ENCODE peak calls at places on chromosome 14, in ten cellular contexts. One of them, this sample, is unnamed.

GRCh38 chr14:20682127-20682434 is 2.3 kb upstream of the RNASE4 start:
- DNase-seq in IMR-90: no peak
- DNase-seq in choroid plexus epithelial cell: no peak
- DNase-seq in stomach: peak
- DNase-seq in epithelial cell of esophagus: no peak
- DNase-seq in brain microvascular endothelial cell: no peak
- DNase-seq in adrenal gland: no peak
- DNase-seq in BE2C: no peak
- DNase-seq in right lobe of liver: no peak
- DNase-seq in tibial nerve: no peak
- DNase-seq in this sample: no peak

GRCh38 chr14:100534528-100535286 is 52.5 kb downstream of the BEGAIN start:
- DNase-seq in choroid plexus epithelial cell: no peak
- DNase-seq in brain microvascular endothelial cell: no peak
- DNase-seq in right lobe of liver: peak
- DNase-seq in adrenal gland: peak
- DNase-seq in IMR-90: no peak
- DNase-seq in tibial nerve: peak
- DNase-seq in BE2C: peak
- DNase-seq in stomach: no peak
- DNase-seq in epithelial cell of esophagus: no peak
- DNase-seq in this sample: no peak

GRCh38 chr14:35046751-35047536 is 872 bp downstream of the FAM177A1 start:
- DNase-seq in brain microvascular endothelial cell: no peak
- DNase-seq in epithelial cell of esophagus: peak
- DNase-seq in adrenal gland: peak
- DNase-seq in BE2C: no peak
- DNase-seq in choroid plexus epithelial cell: peak
- DNase-seq in tibial nerve: peak
- DNase-seq in stomach: peak
- DNase-seq in right lobe of liver: peak
- DNase-seq in IMR-90: peak
- DNase-seq in this sample: no peak

GRCh38 chr14:82511399-82511798 is 977.7 kb upstream of the SEL1L start:
- DNase-seq in brain microvascular endothelial cell: no peak
- DNase-seq in tibial nerve: no peak
- DNase-seq in IMR-90: no peak
- DNase-seq in adrenal gland: no peak
- DNase-seq in BE2C: no peak
- DNase-seq in stomach: no peak
- DNase-seq in choroid plexus epithelial cell: no peak
- DNase-seq in epithelial cell of esophagus: no peak
- DNase-seq in right lobe of liver: no peak
- DNase-seq in this sample: no peak

GRCh38 chr14:25094171-25094907 is 44.4 kb upstream of the STXBP6 start:
- DNase-seq in tibial nerve: no peak
- DNase-seq in adrenal gland: no peak
- DNase-seq in brain microvascular endothelial cell: no peak
- DNase-seq in IMR-90: peak
- DNase-seq in epithelial cell of esophagus: no peak
- DNase-seq in stomach: no peak
- DNase-seq in choroid plexus epithelial cell: no peak
- DNase-seq in right lobe of liver: no peak
- DNase-seq in BE2C: no peak
- DNase-seq in this sample: no peak

GRCh38 chr14:21068521-21069387 is 1.4 kb upstream of the ARHGEF40 start:
- DNase-seq in epithelial cell of esophagus: peak
- DNase-seq in choroid plexus epithelial cell: peak
- DNase-seq in right lobe of liver: peak
- DNase-seq in IMR-90: peak
- DNase-seq in brain microvascular endothelial cell: peak
- DNase-seq in BE2C: peak
- DNase-seq in tibial nerve: no peak
- DNase-seq in stomach: peak
- DNase-seq in adrenal gland: no peak
- DNase-seq in this sample: no peak

GRCh38 chr14:29144598-29144997 is 378.0 kb downstream of the FOXG1 start:
- DNase-seq in stomach: no peak
- DNase-seq in IMR-90: peak
- DNase-seq in choroid plexus epithelial cell: peak
- DNase-seq in BE2C: no peak
- DNase-seq in right lobe of liver: no peak
- DNase-seq in brain microvascular endothelial cell: peak
- DNase-seq in epithelial cell of esophagus: peak
- DNase-seq in tibial nerve: no peak
- DNase-seq in adrenal gland: no peak
- DNase-seq in this sample: peak

GRCh38 chr14:101351769-101352168 is 209.5 kb upstream of the DIO3 start:
- DNase-seq in BE2C: no peak
- DNase-seq in stomach: peak
- DNase-seq in brain microvascular endothelial cell: no peak
- DNase-seq in epithelial cell of esophagus: no peak
- DNase-seq in IMR-90: no peak
- DNase-seq in tibial nerve: no peak
- DNase-seq in adrenal gland: peak
- DNase-seq in choroid plexus epithelial cell: no peak
- DNase-seq in right lobe of liver: no peak
- DNase-seq in this sample: no peak

GRCh38 chr14:65208548-65208947 is 106.2 kb upstream of the MAX start:
- DNase-seq in adrenal gland: no peak
- DNase-seq in right lobe of liver: no peak
- DNase-seq in choroid plexus epithelial cell: no peak
- DNase-seq in IMR-90: no peak
- DNase-seq in tibial nerve: no peak
- DNase-seq in stomach: no peak
- DNase-seq in epithelial cell of esophagus: no peak
- DNase-seq in BE2C: no peak
- DNase-seq in brain microvascular endothelial cell: no peak
- DNase-seq in this sample: no peak

GRCh38 chr14:65211341-65211987 is 109.1 kb upstream of the MAX start:
- DNase-seq in stomach: no peak
- DNase-seq in brain microvascular endothelial cell: peak
- DNase-seq in adrenal gland: no peak
- DNase-seq in BE2C: no peak
- DNase-seq in choroid plexus epithelial cell: peak
- DNase-seq in IMR-90: peak
- DNase-seq in tibial nerve: no peak
- DNase-seq in right lobe of liver: no peak
- DNase-seq in epithelial cell of esophagus: peak
- DNase-seq in this sample: no peak

GRCh38 chr14:65213316-65213715 is 111.0 kb upstream of the MAX start:
- DNase-seq in choroid plexus epithelial cell: peak
- DNase-seq in stomach: no peak
- DNase-seq in right lobe of liver: no peak
- DNase-seq in adrenal gland: no peak
- DNase-seq in tibial nerve: no peak
- DNase-seq in IMR-90: no peak
- DNase-seq in epithelial cell of esophagus: no peak
- DNase-seq in BE2C: no peak
- DNase-seq in brain microvascular endothelial cell: no peak
- DNase-seq in this sample: no peak

GRCh38 chr14:65210827-65211192 is 108.5 kb upstream of the MAX start:
- DNase-seq in stomach: no peak
- DNase-seq in choroid plexus epithelial cell: no peak
- DNase-seq in tibial nerve: no peak
- DNase-seq in brain microvascular endothelial cell: no peak
- DNase-seq in BE2C: no peak
- DNase-seq in adrenal gland: no peak
- DNase-seq in epithelial cell of esophagus: no peak
- DNase-seq in IMR-90: no peak
- DNase-seq in right lobe of liver: no peak
- DNase-seq in this sample: no peak

DNA sequence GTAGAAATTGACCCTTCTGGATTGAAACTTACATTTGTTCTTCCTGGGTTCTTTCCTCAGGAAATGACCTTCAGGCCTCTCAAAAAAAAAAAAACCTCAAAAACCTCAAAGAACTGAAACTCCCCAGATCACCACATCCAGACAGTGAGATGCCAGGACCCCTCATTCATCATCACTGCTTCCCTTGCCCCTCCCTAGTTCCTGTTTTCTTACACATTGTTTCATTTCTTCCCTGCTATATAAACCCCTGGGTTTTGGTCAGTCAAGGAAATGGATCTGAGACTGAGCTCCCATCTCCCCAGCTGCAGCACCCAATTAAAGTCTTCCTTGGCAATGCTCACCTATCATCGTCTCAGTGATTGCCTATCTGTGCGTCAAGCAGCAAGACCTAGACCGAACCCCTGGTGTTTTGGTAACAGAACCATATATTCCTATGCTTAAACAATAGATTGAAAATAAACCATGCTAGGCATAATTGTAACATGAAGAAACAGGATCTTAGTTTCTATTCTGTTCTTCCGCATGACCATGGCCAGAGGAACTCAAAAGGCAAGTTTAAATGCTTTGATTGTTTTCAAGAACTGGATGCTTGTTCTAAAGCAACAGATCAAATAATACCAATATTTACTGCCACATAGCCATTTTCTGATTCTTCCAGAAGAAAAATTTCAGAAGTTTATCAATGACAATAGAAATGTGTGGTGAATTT is 108.0 kb upstream of the MAX start:
- DNase-seq in right lobe of liver: no peak
- DNase-seq in BE2C: no peak
- DNase-seq in choroid plexus epithelial cell: peak
- DNase-seq in IMR-90: peak
- DNase-seq in adrenal gland: no peak
- DNase-seq in brain microvascular endothelial cell: peak
- DNase-seq in stomach: no peak
- DNase-seq in epithelial cell of esophagus: no peak
- DNase-seq in tibial nerve: no peak
- DNase-seq in this sample: no peak
- H3K4me3 ChIP-seq in right lobe of liver: no peak
- H3K4me3 ChIP-seq in BE2C: no peak
- H3K4me3 ChIP-seq in choroid plexus epithelial cell: no peak
- H3K4me3 ChIP-seq in IMR-90: no peak
- H3K4me3 ChIP-seq in adrenal gland: no peak
- H3K4me3 ChIP-seq in brain microvascular endothelial cell: no peak
- H3K4me3 ChIP-seq in stomach: no peak
- H3K4me3 ChIP-seq in epithelial cell of esophagus: no peak
- H3K4me3 ChIP-seq in tibial nerve: no peak
- H3K4me3 ChIP-seq in this sample: no peak

GRCh38 chr14:36941783-36942521 is 230.5 kb downstream of the SLC25A21 start:
- DNase-seq in stomach: peak
- DNase-seq in epithelial cell of esophagus: peak
- DNase-seq in right lobe of liver: peak
- DNase-seq in adrenal gland: peak
- DNase-seq in brain microvascular endothelial cell: peak
- DNase-seq in tibial nerve: peak
- DNase-seq in BE2C: peak
- DNase-seq in IMR-90: peak
- DNase-seq in choroid plexus epithelial cell: peak
- DNase-seq in this sample: peak

GRCh38 chr14:36940476-36940875 is 231.9 kb downstream of the SLC25A21 start:
- DNase-seq in brain microvascular endothelial cell: no peak
- DNase-seq in stomach: no peak
- DNase-seq in adrenal gland: no peak
- DNase-seq in right lobe of liver: no peak
- DNase-seq in choroid plexus epithelial cell: no peak
- DNase-seq in BE2C: no peak
- DNase-seq in IMR-90: no peak
- DNase-seq in epithelial cell of esophagus: no peak
- DNase-seq in tibial nerve: no peak
- DNase-seq in this sample: no peak

GRCh38 chr14:36944307-36945010 is 227.9 kb downstream of the SLC25A21 start:
- DNase-seq in choroid plexus epithelial cell: peak
- DNase-seq in brain microvascular endothelial cell: peak
- DNase-seq in tibial nerve: no peak
- DNase-seq in IMR-90: peak
- DNase-seq in adrenal gland: no peak
- DNase-seq in stomach: no peak
- DNase-seq in BE2C: no peak
- DNase-seq in epithelial cell of esophagus: peak
- DNase-seq in right lobe of liver: no peak
- DNase-seq in this sample: peak

GRCh38 chr14:36939265-36939664 is 233.1 kb downstream of the SLC25A21 start:
- DNase-seq in tibial nerve: no peak
- DNase-seq in epithelial cell of esophagus: no peak
- DNase-seq in brain microvascular endothelial cell: no peak
- DNase-seq in stomach: no peak
- DNase-seq in adrenal gland: no peak
- DNase-seq in IMR-90: no peak
- DNase-seq in choroid plexus epithelial cell: no peak
- DNase-seq in right lobe of liver: no peak
- DNase-seq in BE2C: no peak
- DNase-seq in this sample: no peak

GRCh38 chr14:36942522-36943245 is 229.7 kb downstream of the SLC25A21 start:
- DNase-seq in BE2C: no peak
- DNase-seq in IMR-90: peak
- DNase-seq in adrenal gland: no peak
- DNase-seq in choroid plexus epithelial cell: peak
- DNase-seq in tibial nerve: no peak
- DNase-seq in right lobe of liver: no peak
- DNase-seq in brain microvascular endothelial cell: peak
- DNase-seq in epithelial cell of esophagus: peak
- DNase-seq in stomach: no peak
- DNase-seq in this sample: no peak
- TF ChIP-seq CTCF in BE2C: no peak
- TF ChIP-seq CTCF in IMR-90: no peak
- TF ChIP-seq CTCF in adrenal gland: no peak
- TF ChIP-seq CTCF in choroid plexus epithelial cell: no peak
- TF ChIP-seq CTCF in tibial nerve: no peak
- TF ChIP-seq CTCF in right lobe of liver: no peak
- TF ChIP-seq CTCF in brain microvascular endothelial cell: no peak
- TF ChIP-seq CTCF in epithelial cell of esophagus: no peak
- TF ChIP-seq CTCF in stomach: no peak
- TF ChIP-seq CTCF in this sample: no peak

GRCh38 chr14:65351493-65352224 is 60.9 kb upstream of the FUT8 start:
- DNase-seq in brain microvascular endothelial cell: no peak
- DNase-seq in IMR-90: no peak
- DNase-seq in tibial nerve: no peak
- DNase-seq in stomach: no peak
- DNase-seq in BE2C: no peak
- DNase-seq in epithelial cell of esophagus: no peak
- DNase-seq in adrenal gland: no peak
- DNase-seq in right lobe of liver: no peak
- DNase-seq in choroid plexus epithelial cell: no peak
- DNase-seq in this sample: no peak
- H3K4me3 ChIP-seq in brain microvascular endothelial cell: no peak
- H3K4me3 ChIP-seq in IMR-90: no peak
- H3K4me3 ChIP-seq in tibial nerve: no peak
- H3K4me3 ChIP-seq in stomach: no peak
- H3K4me3 ChIP-seq in BE2C: no peak
- H3K4me3 ChIP-seq in epithelial cell of esophagus: no peak
- H3K4me3 ChIP-seq in adrenal gland: no peak
- H3K4me3 ChIP-seq in right lobe of liver: no peak
- H3K4me3 ChIP-seq in choroid plexus epithelial cell: no peak
- H3K4me3 ChIP-seq in this sample: no peak

GRCh38 chr14:56243110-56243509 is 124.9 kb downstream of the PELI2 start:
- DNase-seq in adrenal gland: no peak
- DNase-seq in epithelial cell of esophagus: no peak
- DNase-seq in IMR-90: no peak
- DNase-seq in right lobe of liver: no peak
- DNase-seq in choroid plexus epithelial cell: peak
- DNase-seq in tibial nerve: no peak
- DNase-seq in brain microvascular endothelial cell: no peak
- DNase-seq in BE2C: no peak
- DNase-seq in stomach: no peak
- DNase-seq in this sample: no peak

GRCh38 chr14:56244138-56244789 is 126.1 kb downstream of the PELI2 start:
- DNase-seq in stomach: no peak
- DNase-seq in tibial nerve: no peak
- DNase-seq in IMR-90: peak
- DNase-seq in choroid plexus epithelial cell: peak
- DNase-seq in right lobe of liver: no peak
- DNase-seq in BE2C: no peak
- DNase-seq in adrenal gland: no peak
- DNase-seq in epithelial cell of esophagus: peak
- DNase-seq in brain microvascular endothelial cell: peak
- DNase-seq in this sample: peak

GRCh38 chr14:56248442-56248841 is 130.2 kb downstream of the PELI2 start:
- DNase-seq in IMR-90: no peak
- DNase-seq in BE2C: no peak
- DNase-seq in epithelial cell of esophagus: no peak
- DNase-seq in stomach: no peak
- DNase-seq in brain microvascular endothelial cell: no peak
- DNase-seq in right lobe of liver: no peak
- DNase-seq in adrenal gland: no peak
- DNase-seq in choroid plexus epithelial cell: no peak
- DNase-seq in tibial nerve: no peak
- DNase-seq in this sample: no peak

GRCh38 chr14:56247495-56248087 is 129.4 kb downstream of the PELI2 start:
- DNase-seq in BE2C: no peak
- DNase-seq in epithelial cell of esophagus: peak
- DNase-seq in IMR-90: peak
- DNase-seq in tibial nerve: no peak
- DNase-seq in adrenal gland: no peak
- DNase-seq in stomach: no peak
- DNase-seq in choroid plexus epithelial cell: peak
- DNase-seq in right lobe of liver: no peak
- DNase-seq in brain microvascular endothelial cell: no peak
- DNase-seq in this sample: no peak
- TF ChIP-seq CTCF in BE2C: peak
- TF ChIP-seq CTCF in epithelial cell of esophagus: peak
- TF ChIP-seq CTCF in IMR-90: peak
- TF ChIP-seq CTCF in tibial nerve: no peak
- TF ChIP-seq CTCF in adrenal gland: peak
- TF ChIP-seq CTCF in stomach: no peak
- TF ChIP-seq CTCF in choroid plexus epithelial cell: peak
- TF ChIP-seq CTCF in right lobe of liver: peak
- TF ChIP-seq CTCF in brain microvascular endothelial cell: peak
- TF ChIP-seq CTCF in this sample: no peak

This sample was measured in HFF-Myc.